ENCODE peak calls at places on chromosomes 7 and 10, in five cellular contexts. I, R, B, T and F are unnamed samples.

GRCh38 chr10:108783897-108784296 is 1139.4 kb downstream of the XPNPEP1 start:
- DNase-seq in I (no peak), R (peak; percentile 76), B (no peak), T (peak; percentile 72), F (peak; percentile 21)

GRCh38 chr10:33215635-33216034 is 118.8 kb downstream of the NRP1 start:
- DNase-seq in I (no peak), R (no peak), B (peak; percentile 38), T (peak; percentile 71), F (no peak)

GRCh38 chr10:34815174-34816066 is at the start of gene PARD3:
- DNase-seq in I (peak; percentile 71), R (peak; percentile 83), B (peak; percentile 55), T (peak; percentile 35), F (peak; percentile 82)

GRCh38 chr10:25641576-25641975 is 292.5 kb upstream of the MYO3A start:
- DNase-seq in I (no peak), R (no peak), B (no peak), T (no peak), F (no peak)

GRCh38 chr7:158683541-158683940 is 21.1 kb downstream of the NCAPG2 start:
- DNase-seq in I (no peak), R (no peak), B (no peak), T (peak; percentile 33), F (no peak)

GRCh38 chr10:27771231-27771630 is 25.6 kb upstream of the MKX start:
- DNase-seq in I (no peak), R (no peak), B (no peak), T (no peak), F (no peak)

GRCh38 chr7:75696263-75697037 is 42.3 kb downstream of the HIP1 start:
- DNase-seq in I (peak; percentile 27), R (no peak), B (no peak), T (no peak), F (no peak)

GRCh38 chr10:117934477-117934876 is 112.3 kb downstream of the RAB11FIP2 start:
- DNase-seq in I (no peak), R (no peak), B (no peak), T (no peak), F (no peak)

GRCh38 chr7:16634292-16634738 is 11.2 kb downstream of the ANKMY2 start:
- DNase-seq in I (no peak), R (no peak), B (peak; percentile 63), T (no peak), F (no peak)

GRCh38 chr10:119203006-119203405 is 4.4 kb upstream of the GRK5 start:
- DNase-seq in I (no peak), R (no peak), B (no peak), T (peak; percentile 54), F (no peak)

GRCh38 chr10:35613597-35614226 is 8.6 kb downstream of the GJD4 start:
- DNase-seq in I (no peak), R (no peak), B (no peak), T (peak; percentile 74), F (no peak)

GRCh38 chr7:128217972-128218652 is 23.0 kb upstream of the LEP start:
- DNase-seq in I (no peak), R (no peak), B (no peak), T (peak; percentile 18), F (no peak)
- TF ChIP-seq CTCF in I (no peak), R (peak; percentile 10), B (no peak), T (peak; percentile 11), F (no peak)

GRCh38 chr10:54800677-54801480 is at the start of gene PCDH15:
- DNase-seq in I (peak; percentile 24), R (peak; percentile 88), B (no peak), T (no peak), F (no peak)
- TF ChIP-seq CTCF in I (no peak), R (peak; percentile 65), B (no peak), T (no peak), F (peak; percentile 43)

DNA sequence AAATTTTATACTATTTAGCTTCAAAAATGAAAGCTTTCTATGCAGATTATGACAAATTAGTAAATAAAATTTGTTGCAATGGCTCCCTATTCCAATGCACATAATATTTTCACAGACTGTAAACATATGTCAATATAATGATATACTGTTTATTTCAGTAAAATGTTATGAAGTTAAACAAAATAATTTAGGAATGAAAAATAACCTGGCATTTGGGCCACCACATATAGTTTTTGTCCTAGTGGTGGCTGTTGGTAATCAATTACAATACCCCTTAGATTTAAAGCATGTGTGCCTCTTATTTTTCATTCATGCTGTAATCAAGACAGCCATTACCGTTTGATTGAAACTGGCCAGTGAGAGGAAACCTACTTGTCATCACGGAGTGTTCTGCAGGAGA is 928.5 kb upstream of the KCND2 start:
- DNase-seq in I (no peak), R (no peak), B (no peak), T (no peak), F (no peak)
- TF ChIP-seq CTCF in I (no peak), R (no peak), B (no peak), T (no peak), F (no peak)

GRCh38 chr7:92563345-92563744 is 26.8 kb downstream of the FAM133B start:
- DNase-seq in I (no peak), R (no peak), B (no peak), T (peak; percentile 30), F (no peak)
- TF ChIP-seq CTCF in I (no peak), R (no peak), B (no peak), T (no peak), F (no peak)

GRCh38 chr7:85030893-85031292 is 156.0 kb downstream of the SEMA3D start:
- DNase-seq in I (no peak), R (peak; percentile 58), B (no peak), T (peak; percentile 71), F (no peak)
- TF ChIP-seq CTCF in I (no peak), R (peak; percentile 60), B (peak; percentile 25), T (peak; percentile 34), F (peak; percentile 47)

GRCh38 chr7:137458399-137458798 is 114.9 kb upstream of the PTN start:
- DNase-seq in I (no peak), R (no peak), B (no peak), T (no peak), F (no peak)

GRCh38 chr7:137462847-137463246 is 119.3 kb upstream of the PTN start:
- DNase-seq in I (no peak), R (no peak), B (no peak), T (no peak), F (no peak)

DNA sequence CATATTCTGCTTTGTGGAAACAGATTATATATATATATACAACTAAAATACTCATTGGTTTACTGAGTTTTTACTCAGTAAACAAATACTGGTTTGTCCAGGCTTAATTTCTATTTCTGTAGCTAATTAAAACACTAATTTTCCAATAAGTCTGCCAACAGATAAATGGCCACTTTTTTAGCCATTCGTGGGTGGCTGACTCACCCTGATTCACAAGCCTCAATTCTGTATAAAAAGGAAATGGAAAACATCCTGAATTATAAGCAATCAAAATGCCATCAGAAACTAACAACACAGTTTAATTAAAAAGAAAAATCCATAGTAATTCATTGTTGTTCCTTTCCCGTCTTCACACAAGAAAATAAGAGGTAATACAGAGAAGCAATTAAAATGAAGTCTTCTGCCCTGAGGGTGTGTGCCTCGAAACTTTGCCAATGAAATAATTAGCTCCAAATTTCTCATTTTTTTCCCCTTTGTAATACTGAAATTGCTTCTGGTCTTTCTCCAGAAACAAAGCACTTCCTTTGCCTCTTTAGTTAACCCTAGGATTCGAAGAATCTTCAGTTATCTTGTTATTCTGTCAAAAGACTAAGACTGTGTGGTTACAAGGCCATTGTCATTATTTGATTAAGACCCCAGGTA is 118.7 kb upstream of the PTN start:
- DNase-seq in I (no peak), R (no peak), B (no peak), T (peak; percentile 52), F (no peak)
- TF ChIP-seq CTCF in I (no peak), R (no peak), B (no peak), T (no peak), F (no peak)

GRCh38 chr10:78602201-78602917 is 466.4 kb upstream of the ZMIZ1 start:
- DNase-seq in I (no peak), R (no peak), B (no peak), T (no peak), F (no peak)
- TF ChIP-seq CTCF in I (no peak), R (no peak), B (no peak), T (no peak), F (no peak)

GRCh38 chr10:123562387-123562786 is 103.8 kb upstream of the GPR26 start:
- DNase-seq in I (no peak), R (no peak), B (no peak), T (no peak), F (no peak)
- TF ChIP-seq CTCF in I (no peak), R (no peak), B (no peak), T (no peak), F (no peak)

GRCh38 chr7:30501264-30501663 is 3.4 kb downstream of the GGCT start:
- DNase-seq in I (no peak), R (no peak), B (no peak), T (no peak), F (no peak)

GRCh38 chr7:30503273-30504212 is 1.1 kb downstream of the GGCT start:
- DNase-seq in I (no peak), R (peak; percentile 7), B (no peak), T (peak; percentile 14), F (no peak)

GRCh38 chr7:30505174-30505697 is 607 bp upstream of the GGCT start:
- DNase-seq in I (no peak), R (no peak), B (no peak), T (no peak), F (no peak)

GRCh38 chr7:30502470-30503251 is 2.0 kb downstream of the GGCT start:
- DNase-seq in I (no peak), R (no peak), B (no peak), T (no peak), F (no peak)

DNA sequence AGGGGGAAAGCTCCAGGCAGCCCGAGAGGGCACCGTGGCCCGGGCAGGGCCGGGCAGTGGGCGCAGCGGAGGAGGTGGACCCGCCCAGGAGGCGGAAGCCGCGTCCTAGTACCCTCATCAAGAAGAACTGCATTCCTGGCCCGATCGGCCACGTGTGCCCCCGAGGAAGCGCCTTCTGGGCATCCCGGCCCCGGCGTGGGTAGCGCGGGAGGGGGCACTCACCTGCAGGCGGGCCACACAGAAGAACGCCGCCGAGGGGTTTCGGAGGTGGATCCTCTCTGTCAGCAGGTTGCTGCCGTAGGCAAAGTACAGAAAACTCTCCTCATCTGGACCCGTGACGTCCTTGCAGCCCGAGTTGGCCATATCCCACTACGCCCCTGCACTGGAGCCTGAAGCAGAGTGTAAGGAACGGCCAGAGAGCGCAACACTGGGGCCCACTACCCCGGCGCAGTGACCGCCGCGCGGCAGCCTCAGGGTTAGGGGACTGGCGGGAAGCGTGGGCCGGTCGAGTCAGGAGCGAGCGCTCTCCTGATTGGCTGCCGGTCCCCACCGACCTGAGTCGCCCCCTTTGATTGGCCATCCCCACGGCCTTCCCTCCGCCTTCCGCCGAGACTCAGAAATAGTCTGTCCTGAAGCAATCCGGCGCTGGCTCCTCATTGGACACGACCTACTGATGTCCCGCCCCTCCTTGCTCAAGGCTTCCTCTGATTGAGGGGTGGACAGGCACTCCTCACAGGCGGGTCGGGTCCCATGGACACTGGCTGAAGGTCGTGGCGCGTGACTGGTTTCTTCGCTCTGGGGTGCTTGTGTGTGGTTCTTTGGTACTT is at the start of gene GGCT:
- DNase-seq in I (peak; percentile 100), R (peak; percentile 99), B (peak; percentile 100), T (peak; percentile 99), F (peak; percentile 97)
- TF ChIP-seq CTCF in I (no peak), R (no peak), B (no peak), T (no peak), F (no peak)